ENCODE peak calls at places on chromosomes 4 and X, in nine cellular contexts. N is HuH-7, O is GM04503, Y is endothelial cell, V is transverse colon, D is renal cortical epithelial cell, K is T-cell, R is substantia nigra, H is iris pigment epithelial cell. L is an unnamed sample.

GRCh38 chrX:103635436-103635835 is 6.7 kb downstream of the TCEAL1 start:
- DNase-seq in D (no peak), N (no peak), V (no peak), O (no peak), R (no peak), H (no peak), K (no peak), Y (no peak), L (no peak)

GRCh38 chr4:1047106-1047975 is 35.9 kb downstream of the FGFRL1 start:
- DNase-seq in N (no peak), D (no peak), Y (peak), K (no peak), V (peak), O (no peak), R (no peak), H (peak), L (peak)

GRCh38 chrX:117972681-117973080 is 143.9 kb downstream of the KLHL13 start:
- DNase-seq in V (no peak), O (no peak), R (no peak), D (peak), H (no peak), N (no peak), K (no peak), Y (no peak), L (peak)

GRCh38 chrX:44621088-44621487 is 78.4 kb upstream of the FUNDC1 start:
- DNase-seq in V (peak), K (no peak), Y (no peak), N (peak), O (no peak), R (no peak), H (no peak), D (no peak), L (no peak)

GRCh38 chrX:7061429-7061828 is 86.1 kb upstream of the STS start:
- DNase-seq in O (no peak), D (no peak), V (no peak), N (no peak), H (peak), K (no peak), R (no peak), Y (no peak), L (no peak)

GRCh38 chrX:153405426-153405825 is 4.3 kb upstream of the PNMA6E start:
- DNase-seq in D (no peak), R (no peak), Y (no peak), O (no peak), K (no peak), N (no peak), V (no peak), H (no peak), L (no peak)

GRCh38 chr4:23888421-23889319 is 1.2 kb downstream of the PPARGC1A start:
- DNase-seq in N (no peak), R (no peak), Y (peak), D (peak), O (peak), H (peak), V (no peak), K (no peak), L (no peak)

GRCh38 chr4:143986173-143986572 is 33.0 kb downstream of the GYPB start:
- DNase-seq in D (no peak), V (no peak), N (no peak), Y (peak), K (no peak), H (no peak), O (no peak), R (no peak), L (no peak)

GRCh38 chr4:3254302-3255131 is 5.6 kb downstream of the MSANTD1 start:
- DNase-seq in K (no peak), N (no peak), H (no peak), D (no peak), R (no peak), V (peak), O (no peak), Y (no peak), L (no peak)

L was measured in heart right ventricle.